ENCODE peak calls at places on chromosomes 6 and 20, in four cellular contexts. I is body of pancreas, E is amygdala, C is GM20000. P is an unnamed sample.

GRCh38 chr20:48467622-48468021 is 360.2 kb downstream of the PREX1 start:
- DNase-seq in I (no peak), E (no peak), C (peak; percentile 60), P (peak; percentile 22)

GRCh38 chr6:11535801-11536230 is 1.7 kb upstream of the TMEM170B start:
- DNase-seq in I (peak; percentile 59), E (no peak), C (no peak), P (no peak)

GRCh38 chr20:56807118-56807517 is 178.0 kb downstream of the TFAP2C start:
- DNase-seq in I (no peak), E (no peak), C (no peak), P (no peak)

GRCh38 chr6:73511796-73512195 is 9.0 kb downstream of the EEF1A1 start:
- DNase-seq in I (no peak), E (no peak), C (no peak), P (peak; percentile 13)

GRCh38 chr6:74117113-74117512 is 421.1 kb downstream of the CD109 start:
- DNase-seq in I (no peak), E (no peak), C (no peak), P (no peak)

GRCh38 chr20:45463113-45463512 is 6.4 kb upstream of the WFDC2 start:
- DNase-seq in I (no peak), E (no peak), C (no peak), P (no peak)

GRCh38 chr20:2695206-2695983 is 2.8 kb downstream of the EBF4 start:
- DNase-seq in I (no peak), E (no peak), C (no peak), P (no peak)

GRCh38 chr20:21516861-21517565 is 3.1 kb upstream of the NKX2-2 start:
- DNase-seq in I (no peak), E (no peak), C (peak; percentile 37), P (no peak)

GRCh38 chr6:64415936-64416335 is 780.3 kb downstream of the PHF3 start:
- DNase-seq in I (no peak), E (no peak), C (no peak), P (no peak)

GRCh38 chr6:12421596-12421995 is 131.4 kb downstream of the EDN1 start:
- DNase-seq in I (no peak), E (no peak), C (no peak), P (peak; percentile 7)

GRCh38 chr6:43695078-43695966 is 7.7 kb upstream of the MRPS18A start:
- DNase-seq in I (peak; percentile 39), E (no peak), C (no peak), P (no peak)

GRCh38 chr6:71224011-71224410 is 64.6 kb upstream of the OGFRL1 start:
- DNase-seq in I (no peak), E (no peak), C (no peak), P (no peak)

GRCh38 chr6:145660676-145661075 is 74.6 kb downstream of the EPM2A start:
- DNase-seq in I (no peak), E (no peak), C (no peak), P (no peak)

GRCh38 chr6:167094436-167094819 is 28.5 kb upstream of the CCR6 start:
- DNase-seq in I (no peak), E (no peak), C (no peak), P (no peak)

GRCh38 chr20:51014797-51015722 is 7.8 kb downstream of the KCNG1 start:
- DNase-seq in I (peak; percentile 51), E (no peak), C (peak; percentile 65), P (peak; percentile 12)

GRCh38 chr6:158500016-158500735 is 59.7 kb upstream of the TMEM181 start:
- DNase-seq in I (no peak), E (no peak), C (no peak), P (no peak)

GRCh38 chr6:72580281-72580940 is 41.5 kb upstream of the KCNQ5 start:
- DNase-seq in I (peak; percentile 54), E (no peak), C (peak; percentile 13), P (peak; percentile 44)

GRCh38 chr6:53210821-53211220 is 62.2 kb upstream of the GCM1 start:
- DNase-seq in I (no peak), E (no peak), C (no peak), P (no peak)

GRCh38 chr6:34318492-34319470 is 70.0 kb upstream of the SMIM29 start:
- DNase-seq in I (no peak), E (no peak), C (no peak), P (no peak)

P was measured in GM12865.